ENCODE peak calls at places on chromosome 19, in nine cellular contexts. J is aorta; D is ovary; N is CD8-positive, alpha-beta memory T cell; I is mammary epithelial cell; A is esophagus squamous epithelium; C is heart right ventricle; R is naive thymus-derived CD4-positive, alpha-beta T cell; O is HCT116. U is an unnamed sample. For H3K27me3, the result is how much of the 10 kb centered on the place peaks cover.

GRCh38 chr19:44111910-44112463 is 1.2 kb upstream of the ZNF225 start:
- DNase-seq in J (no peak), D (no peak), N (no peak), I (peak), A (no peak), C (no peak), R (no peak), O (no peak), U (no peak)

GRCh38 chr19:27392027-27392632 is 1820.8 kb downstream of the UQCRFS1 start:
- DNase-seq in J (no peak), D (no peak), N (no peak), I (no peak), A (no peak), C (no peak), R (no peak), O (no peak), U (peak)

GRCh38 chr19:4639531-4640246 is 373 bp downstream of the TNFAIP8L1 start:
- DNase-seq in J (peak), D (peak), N (no peak), I (no peak), A (no peak), C (peak), R (no peak), O (no peak), U (peak)

GRCh38 chr19:4380254-4380727 is 20.1 kb downstream of the SH3GL1 start:
- DNase-seq in J (no peak), D (peak), N (peak), I (peak), A (no peak), C (peak), R (peak), O (no peak), U (no peak)

GRCh38 chr19:5308471-5309437 is 31.9 kb downstream of the PTPRS start:
- DNase-seq in J (peak), D (peak), N (no peak), I (peak), A (no peak), C (peak), R (no peak), O (peak), U (peak)

GRCh38 chr19:53037101-53038097 is 7.1 kb upstream of the ERVV-2 start:
- DNase-seq in J (no peak), D (no peak), N (no peak), I (peak), A (no peak), C (peak), R (no peak), O (no peak), U (peak)

GRCh38 chr19:20078696-20079095 is 896 bp downstream of the ZNF90 start:
- DNase-seq in J (peak), D (peak), N (no peak), I (peak), A (no peak), C (no peak), R (peak), O (no peak), U (peak)

GRCh38 chr19:47097396-47098217 is 16.0 kb downstream of the ZC3H4 start:
- DNase-seq in J (peak), D (no peak), N (no peak), I (peak), A (no peak), C (peak), R (no peak), O (no peak), U (no peak)

GRCh38 chr19:53808710-53809125 is 15.4 kb downstream of the NLRP12 start:
- DNase-seq in J (no peak), D (no peak), N (no peak), I (peak), A (no peak), C (no peak), R (no peak), O (peak), U (no peak)

GRCh38 chr19:36051236-36051635 is 2.8 kb downstream of the THAP8 start:
- DNase-seq in J (no peak), D (no peak), N (no peak), I (no peak), A (no peak), C (no peak), R (no peak), O (peak), U (no peak)

GRCh38 chr19:23822735-23823134 is 64.0 kb upstream of the ZNF681 start:
- DNase-seq in J (no peak), D (no peak), N (no peak), I (peak), A (no peak), C (no peak), R (no peak), O (no peak), U (no peak)

GRCh38 chr19:19460761-19461265 is 54.5 kb downstream of the TSSK6 start:
- DNase-seq in J (peak), D (no peak), N (peak), I (no peak), A (no peak), C (peak), R (peak), O (no peak), U (peak)

GRCh38 chr19:30873691-30874090 is 475.5 kb downstream of the TSHZ3 start:
- DNase-seq in J (no peak), D (no peak), N (no peak), I (no peak), A (no peak), C (no peak), R (no peak), O (no peak), U (peak)

GRCh38 chr19:15248648-15249559 is 16.7 kb upstream of the EPHX3 start:
- DNase-seq in J (peak), D (peak), N (no peak), I (peak), A (no peak), C (peak), R (no peak), O (no peak), U (no peak)

GRCh38 chr19:47798904-47799266 is 5.5 kb downstream of the TPRX1 start:
- DNase-seq in J (no peak), D (no peak), N (no peak), I (no peak), A (no peak), C (no peak), R (no peak), O (no peak), U (no peak)

GRCh38 chr19:18233224-18233825 is 7.1 kb upstream of the PDE4C start:
- DNase-seq in J (peak), D (no peak), N (peak), I (peak), A (no peak), C (peak), R (peak), O (no peak), U (peak)

GRCh38 chr19:58218899-58219298 is 9.8 kb upstream of the ZNF544 start:
- DNase-seq in J (no peak), D (no peak), N (peak), I (no peak), A (no peak), C (no peak), R (no peak), O (peak), U (no peak)

GRCh38 chr19:38693380-38694223 is 46.2 kb downstream of the ACTN4 start:
- DNase-seq in J (no peak), D (no peak), N (peak), I (peak), A (no peak), C (no peak), R (no peak), O (peak), U (peak)

GRCh38 chr19:5364674-5365073 is 24.1 kb upstream of the PTPRS start:
- DNase-seq in J (no peak), D (no peak), N (no peak), I (no peak), A (no peak), C (no peak), R (no peak), O (no peak), U (no peak)

GRCh38 chr19:38985262-38985661 is 9.7 kb upstream of the FBXO17 start:
- DNase-seq in J (no peak), D (no peak), N (no peak), I (no peak), A (no peak), C (no peak), R (no peak), O (no peak), U (no peak)

GRCh38 chr19:7126132-7126531 is 56.6 kb downstream of the ZNF557 start:
- DNase-seq in J (no peak), D (no peak), N (no peak), I (no peak), A (no peak), C (no peak), R (no peak), O (no peak), U (no peak)

GRCh38 chr19:35088514-35088913 is 27.1 kb upstream of the FXYD3 start:
- DNase-seq in J (no peak), D (no peak), N (no peak), I (peak), A (no peak), C (no peak), R (no peak), O (no peak), U (no peak)

GRCh38 chr19:39355253-39355652 is 13.0 kb downstream of the SAMD4B start:
- DNase-seq in J (no peak), D (no peak), N (no peak), I (no peak), A (no peak), C (no peak), R (no peak), O (no peak), U (no peak)

GRCh38 chr19:30367421-30367820 is 4.8 kb upstream of the ZNF536 start:
- DNase-seq in J (no peak), D (no peak), N (no peak), I (no peak), A (no peak), C (no peak), R (no peak), O (no peak), U (no peak)

GRCh38 chr19:28705008-28705407 is 507.9 kb downstream of the UQCRFS1 start:
- DNase-seq in J (no peak), D (no peak), N (no peak), I (peak), A (no peak), C (no peak), R (no peak), O (no peak), U (no peak)

GRCh38 chr19:43820098-43820860 is 6.8 kb upstream of the ZNF283 start:
- DNase-seq in J (peak), D (no peak), N (no peak), I (peak), A (no peak), C (peak), R (peak), O (no peak), U (peak)

GRCh38 chr19:30864460-30865215 is 484.6 kb downstream of the TSHZ3 start:
- DNase-seq in J (no peak), D (no peak), N (no peak), I (no peak), A (no peak), C (no peak), R (no peak), O (no peak), U (no peak)

GRCh38 chr19:28554321-28555091 is 658.4 kb downstream of the UQCRFS1 start:
- DNase-seq in J (no peak), D (no peak), N (no peak), I (no peak), A (no peak), C (no peak), R (no peak), O (no peak), U (no peak)

GRCh38 chr19:14383898-14384669 is 2.8 kb downstream of the ADGRE5 start:
- DNase-seq in J (peak), D (no peak), N (peak), I (peak), A (no peak), C (no peak), R (no peak), O (no peak), U (no peak)

GRCh38 chr19:11685676-11686650 is 52.8 kb downstream of the ZNF823 start:
- DNase-seq in J (no peak), D (no peak), N (no peak), I (no peak), A (no peak), C (no peak), R (no peak), O (no peak), U (no peak)

GRCh38 chr19:18173054-18173571 is 500 bp upstream of the IFI30 start:
- DNase-seq in J (peak), D (peak), N (no peak), I (no peak), A (no peak), C (no peak), R (no peak), O (no peak), U (peak)

GRCh38 chr19:43711751-43712355 is 4.0 kb upstream of the IRGC start:
- DNase-seq in J (no peak), D (no peak), N (no peak), I (peak), A (no peak), C (no peak), R (no peak), O (no peak), U (no peak)

GRCh38 chr19:48868196-48868886 is at the start of gene PLEKHA4:
- DNase-seq in J (peak), D (peak), N (no peak), I (peak), A (no peak), C (peak), R (no peak), O (no peak), U (peak)

GRCh38 chr19:23273022-23273593 is 22.9 kb upstream of the ZNF724 start:
- DNase-seq in J (no peak), D (no peak), N (peak), I (peak), A (no peak), C (no peak), R (peak), O (no peak), U (no peak)

GRCh38 chr19:43798546-43799409 is 3.5 kb downstream of the LYPD5 start:
- DNase-seq in J (peak), D (no peak), N (peak), I (peak), A (no peak), C (no peak), R (no peak), O (peak), U (peak)

GRCh38 chr19:46442808-46443450 is 14.2 kb upstream of the PNMA8C start:
- DNase-seq in J (no peak), D (peak), N (no peak), I (peak), A (no peak), C (peak), R (no peak), O (no peak), U (peak)

GRCh38 chr19:18939922-18940775 is 868 bp downstream of the HOMER3 start:
- DNase-seq in J (peak), D (peak), N (no peak), I (peak), A (no peak), C (peak), R (no peak), O (no peak), U (peak)

DNA sequence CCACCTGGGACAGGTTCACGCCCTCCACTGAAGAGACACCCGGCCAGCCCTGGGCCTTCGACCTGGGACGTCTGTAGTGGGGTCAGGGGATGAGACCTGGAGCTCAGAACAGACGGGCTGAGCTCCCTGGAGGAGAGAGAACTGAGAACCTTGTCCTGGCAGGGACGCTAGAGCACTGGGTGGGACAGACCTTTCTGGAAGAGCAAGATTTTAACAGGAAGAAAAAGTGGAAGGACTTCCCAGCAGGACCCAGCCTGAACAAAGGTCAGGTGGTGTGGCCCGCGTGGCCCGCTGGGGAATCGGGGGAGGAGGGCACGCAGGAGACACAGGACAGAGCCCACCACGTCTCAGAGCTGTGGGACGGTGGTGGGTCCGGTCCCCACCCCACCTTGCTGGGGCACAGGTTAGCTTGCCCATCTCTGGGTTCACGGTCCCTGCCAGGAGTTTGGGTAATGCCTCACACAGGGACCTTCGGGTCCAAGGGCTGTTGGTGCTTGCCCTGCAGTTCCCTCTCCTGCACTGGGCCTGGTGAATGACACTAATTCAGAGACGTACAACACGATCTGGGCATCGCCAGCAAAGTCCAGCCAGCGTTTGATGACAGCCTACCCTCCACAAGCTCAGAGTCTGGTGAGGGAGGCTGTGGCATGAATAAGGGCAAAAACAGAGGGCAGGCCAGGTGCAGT is 1.2 kb upstream of the EFNA2 start:
- DNase-seq in J (no peak), D (no peak), N (no peak), I (no peak), A (no peak), C (no peak), R (no peak), O (no peak), U (no peak)
- H3K27me3 ChIP-seq in J (under half), D (under half), N (under half), I (under half), A (under half), C (half or more), R (under half), O (under half), U (half or more)

GRCh38 chr19:10286803-10287737 is at the start of gene ICAM4:
- DNase-seq in J (peak), D (peak), N (no peak), I (no peak), A (no peak), C (peak), R (peak), O (no peak), U (peak)
- H3K27me3 ChIP-seq in J (under half), D (under half), N (under half), I (under half), A (under half), C (under half), R (under half), O (under half), U (under half)

GRCh38 chr19:50060107-50060506 is 34.3 kb downstream of the ZNF473 start:
- DNase-seq in J (no peak), D (no peak), N (no peak), I (no peak), A (no peak), C (no peak), R (no peak), O (no peak), U (no peak)

GRCh38 chr19:50067575-50067974 is 41.8 kb downstream of the ZNF473 start:
- DNase-seq in J (no peak), D (no peak), N (no peak), I (no peak), A (no peak), C (no peak), R (no peak), O (no peak), U (no peak)

GRCh38 chr19:50061650-50062049 is 35.8 kb downstream of the ZNF473 start:
- DNase-seq in J (no peak), D (no peak), N (no peak), I (no peak), A (no peak), C (no peak), R (no peak), O (no peak), U (no peak)

GRCh38 chr19:50065938-50066337 is 40.1 kb downstream of the ZNF473 start:
- DNase-seq in J (no peak), D (no peak), N (no peak), I (no peak), A (no peak), C (no peak), R (no peak), O (no peak), U (no peak)
- H3K27me3 ChIP-seq in J (under half), D (under half), N (under half), I (under half), A (under half), C (under half), R (under half), O (under half), U (under half)

GRCh38 chr19:45345506-45345860 is 4.9 kb downstream of the KLC3 start:
- DNase-seq in J (no peak), D (no peak), N (no peak), I (no peak), A (no peak), C (no peak), R (no peak), O (no peak), U (no peak)

GRCh38 chr19:45346449-45346848 is 5.9 kb downstream of the KLC3 start:
- DNase-seq in J (no peak), D (no peak), N (no peak), I (no peak), A (no peak), C (no peak), R (no peak), O (no peak), U (no peak)

GRCh38 chr19:45342911-45343310 is 2.4 kb downstream of the KLC3 start:
- DNase-seq in J (no peak), D (no peak), N (no peak), I (no peak), A (no peak), C (no peak), R (no peak), O (no peak), U (no peak)

GRCh38 chr19:45347570-45348366 is 7.2 kb downstream of the KLC3 start:
- DNase-seq in J (no peak), D (no peak), N (no peak), I (no peak), A (no peak), C (no peak), R (no peak), O (no peak), U (no peak)

GRCh38 chr19:45344621-45345505 is 4.3 kb downstream of the KLC3 start:
- DNase-seq in J (no peak), D (no peak), N (no peak), I (peak), A (no peak), C (no peak), R (no peak), O (no peak), U (no peak)
- H3K27me3 ChIP-seq in J (under half), D (under half), N (under half), I (under half), A (under half), C (under half), R (under half), O (under half), U (under half)

GRCh38 chr19:42172261-42172660 is 40.0 kb upstream of the POU2F2 start:
- DNase-seq in J (no peak), D (no peak), N (no peak), I (no peak), A (no peak), C (no peak), R (no peak), O (no peak), U (no peak)
- H3K27me3 ChIP-seq in J (under half), D (under half), N (under half), I (under half), A (under half), C (under half), R (under half), O (under half), U (under half)

DNA sequence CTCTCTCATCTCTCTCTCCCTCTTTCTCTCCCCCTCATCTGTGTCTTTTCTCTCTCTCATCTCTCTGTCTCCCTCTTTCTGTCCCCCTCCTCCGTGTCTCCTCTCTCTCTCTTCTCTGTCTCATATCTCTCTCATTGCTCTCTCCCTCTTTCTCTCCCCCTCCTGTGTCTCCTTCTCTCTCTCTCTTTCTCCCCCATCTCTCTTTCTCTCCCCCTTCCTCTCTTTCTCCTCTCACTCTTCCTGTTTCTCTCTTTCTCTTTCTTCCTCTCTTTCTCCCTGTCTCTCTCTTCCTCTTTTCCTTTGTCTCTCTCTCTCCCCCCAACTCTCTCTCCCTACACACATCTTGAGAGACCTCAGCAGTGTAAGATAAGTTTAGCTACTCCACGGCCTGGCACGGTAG is 4.9 kb upstream of the RDH13 start:
- DNase-seq in J (no peak), D (no peak), N (no peak), I (no peak), A (no peak), C (no peak), R (no peak), O (no peak), U (no peak)
- H3K27me3 ChIP-seq in J (under half), D (under half), N (under half), I (under half), A (under half), C (under half), R (under half), O (under half), U (under half)

DNA sequence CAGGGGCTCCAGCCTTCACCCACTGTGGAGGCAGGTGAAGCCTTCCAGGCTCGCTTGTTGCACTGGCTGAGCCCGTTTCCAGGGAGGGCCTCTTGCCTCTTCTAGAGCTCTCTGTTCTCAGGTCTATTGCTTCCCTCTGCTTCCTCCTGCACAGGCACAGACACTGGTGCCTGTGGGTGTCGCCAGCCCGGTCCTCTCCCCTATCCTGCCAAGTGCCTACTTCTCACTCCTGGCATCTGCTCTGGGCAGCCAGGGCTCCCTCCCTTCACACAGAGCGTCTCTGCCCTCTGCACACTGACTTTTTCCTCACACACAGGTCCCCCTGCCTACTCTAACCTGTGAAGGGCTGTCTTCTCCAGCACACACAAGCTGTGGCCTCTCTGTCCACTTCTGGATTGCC is 60.3 kb downstream of the SLC7A9 start:
- DNase-seq in J (no peak), D (no peak), N (no peak), I (no peak), A (no peak), C (no peak), R (no peak), O (no peak), U (peak)
- H3K27me3 ChIP-seq in J (under half), D (under half), N (under half), I (under half), A (under half), C (under half), R (under half), O (under half), U (under half)

U was measured in upper lobe of right lung.